ENCODE peak calls at places on chromosome 16, in eight cellular contexts. Z, H, S, Q, Y, P, K and T are unnamed samples. For H3K4me1, the result is how much of the 10 kb centered on the place peaks cover.

GRCh38 chr16:50721549-50722409 is 20.1 kb upstream of the CYLD start:
- DNase-seq in Z (no peak), H (no peak), S (no peak), Q (no peak), Y (no peak), P (no peak), K (no peak), T (peak)

GRCh38 chr16:65388592-65388991 is 266.7 kb upstream of the CDH11 start:
- DNase-seq in Z (no peak), H (no peak), S (no peak), Q (no peak), Y (no peak), P (no peak), K (no peak), T (no peak)

GRCh38 chr16:24537474-24538337 is 1.7 kb upstream of the RBBP6 start:
- DNase-seq in Z (no peak), H (peak), S (no peak), Q (no peak), Y (peak), P (no peak), K (no peak), T (no peak)

GRCh38 chr16:66673691-66674090 is 22.9 kb downstream of the CMTM4 start:
- DNase-seq in Z (no peak), H (no peak), S (no peak), Q (no peak), Y (no peak), P (no peak), K (no peak), T (no peak)

GRCh38 chr16:50956637-50957036 is 194.4 kb downstream of the SALL1 start:
- DNase-seq in Z (no peak), H (no peak), S (no peak), Q (no peak), Y (no peak), P (no peak), K (no peak), T (no peak)

GRCh38 chr16:11361751-11362742 is 16.8 kb downstream of the RMI2 start:
- DNase-seq in Z (no peak), H (no peak), S (no peak), Q (no peak), Y (no peak), P (no peak), K (peak), T (no peak)

GRCh38 chr16:81237942-81238295 is 570 bp upstream of the BCO1 start:
- DNase-seq in Z (no peak), H (no peak), S (no peak), Q (no peak), Y (no peak), P (no peak), K (no peak), T (no peak)

GRCh38 chr16:24993722-24994686 is 21.2 kb downstream of the ARHGAP17 start:
- DNase-seq in Z (no peak), H (peak), S (peak), Q (no peak), Y (peak), P (peak), K (no peak), T (no peak)

GRCh38 chr16:30937692-30938091 is 11.2 kb upstream of the ORAI3 start:
- DNase-seq in Z (no peak), H (no peak), S (no peak), Q (no peak), Y (no peak), P (no peak), K (no peak), T (no peak)

GRCh38 chr16:89920723-89921122 is 2.1 kb downstream of the MC1R start:
- DNase-seq in Z (no peak), H (no peak), S (no peak), Q (no peak), Y (no peak), P (no peak), K (no peak), T (no peak)

GRCh38 chr16:55059146-55059545 is 128.5 kb downstream of the IRX5 start:
- DNase-seq in Z (no peak), H (no peak), S (no peak), Q (no peak), Y (no peak), P (no peak), K (no peak), T (peak)

GRCh38 chr16:88303405-88303804 is 79.4 kb upstream of the ZNF469 start:
- DNase-seq in Z (no peak), H (no peak), S (no peak), Q (no peak), Y (no peak), P (no peak), K (no peak), T (no peak)

GRCh38 chr16:88303890-88304819 is 78.6 kb upstream of the ZNF469 start:
- DNase-seq in Z (no peak), H (no peak), S (no peak), Q (peak), Y (no peak), P (no peak), K (no peak), T (peak)

GRCh38 chr16:88301431-88301830 is 81.3 kb upstream of the ZNF469 start:
- DNase-seq in Z (no peak), H (no peak), S (no peak), Q (no peak), Y (no peak), P (no peak), K (no peak), T (no peak)

GRCh38 chr16:88301886-88302285 is 80.9 kb upstream of the ZNF469 start:
- DNase-seq in Z (no peak), H (no peak), S (no peak), Q (no peak), Y (no peak), P (no peak), K (no peak), T (no peak)

GRCh38 chr16:88302666-88303065 is 80.1 kb upstream of the ZNF469 start:
- DNase-seq in Z (no peak), H (no peak), S (no peak), Q (no peak), Y (no peak), P (no peak), K (no peak), T (no peak)
- H3K4me1 ChIP-seq in Z (under half), H (under half), S (under half), Q (under half), Y (under half), P (under half), K (under half), T (under half)

DNA sequence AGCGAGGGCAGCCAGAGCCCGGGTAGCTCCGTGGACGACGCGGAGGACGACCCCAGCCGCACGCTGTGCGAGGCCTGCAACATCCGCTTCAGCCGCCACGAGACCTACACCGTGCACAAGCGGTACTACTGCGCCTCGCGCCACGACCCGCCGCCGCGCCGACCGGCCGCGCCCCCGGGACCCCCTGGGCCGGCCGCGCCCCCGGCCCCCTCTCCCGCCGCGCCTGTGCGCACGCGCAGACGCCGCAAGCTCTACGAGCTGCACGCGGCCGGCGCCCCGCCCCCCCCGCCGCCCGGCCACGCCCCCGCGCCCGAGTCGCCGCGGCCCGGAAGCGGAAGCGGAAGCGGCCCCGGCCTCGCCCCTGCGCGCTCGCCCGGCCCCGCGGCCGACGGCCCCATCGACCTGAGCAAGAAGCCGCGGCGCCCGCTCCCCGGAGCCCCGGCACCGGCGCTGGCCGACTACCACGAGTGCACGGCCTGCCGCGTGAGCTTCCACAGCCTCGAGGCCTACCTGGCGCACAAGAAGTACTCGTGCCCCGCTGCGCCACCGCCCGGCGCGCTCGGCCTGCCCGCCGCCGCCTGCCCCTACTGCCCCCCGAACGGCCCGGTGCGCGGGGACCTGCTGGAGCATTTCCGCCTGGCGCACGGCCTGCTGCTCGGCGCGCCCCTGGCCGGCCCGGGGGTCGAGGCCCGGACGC is 36.1 kb upstream of the ZC3H18 start:
- DNase-seq in Z (peak), H (peak), S (peak), Q (peak), Y (no peak), P (no peak), K (no peak), T (peak)
- TF ChIP-seq POLR2AphosphoS5 in Z (no peak), H (peak), S (no peak), Q (no peak), Y (no peak), P (no peak), K (peak), T (peak)

DNA sequence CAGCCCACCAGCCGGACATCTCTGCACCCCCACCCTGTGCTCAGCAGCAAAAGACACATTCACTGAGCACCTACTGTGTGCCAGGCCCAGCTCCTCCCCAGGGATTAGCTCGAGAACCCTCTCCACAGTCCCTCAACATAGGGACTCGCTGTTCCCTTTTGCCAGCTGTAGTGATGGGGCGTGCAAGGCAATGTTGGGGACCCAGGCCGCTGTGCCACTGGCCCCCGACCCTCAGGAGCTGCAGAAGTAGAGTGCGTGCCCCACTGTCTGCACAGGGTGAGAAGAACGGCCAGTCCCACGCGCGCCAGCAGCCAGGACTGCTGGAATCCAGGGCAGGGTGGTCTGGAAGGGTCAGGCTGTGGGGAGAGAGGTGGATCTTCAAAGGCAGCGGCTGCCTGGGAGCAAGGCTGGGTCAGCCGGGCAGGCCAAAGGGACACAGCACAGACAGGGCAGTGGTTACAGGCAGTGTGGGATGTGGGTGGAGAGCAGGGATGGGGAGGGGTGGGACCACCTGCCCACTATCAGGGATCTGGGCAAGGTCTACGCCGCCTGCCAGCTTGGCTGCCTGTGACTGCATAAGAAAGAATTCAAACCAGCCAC is 86.9 kb upstream of the GSE1 start:
- DNase-seq in Z (no peak), H (no peak), S (no peak), Q (no peak), Y (no peak), P (no peak), K (no peak), T (no peak)
- H3K4me1 ChIP-seq in Z (under half), H (under half), S (under half), Q (under half), Y (half or more), P (half or more), K (under half), T (under half)

GRCh38 chr16:59684911-59685310 is 950.8 kb upstream of the GOT2 start:
- DNase-seq in Z (no peak), H (no peak), S (no peak), Q (no peak), Y (no peak), P (no peak), K (no peak), T (no peak)

GRCh38 chr16:59688006-59688405 is 953.9 kb upstream of the GOT2 start:
- DNase-seq in Z (no peak), H (no peak), S (no peak), Q (no peak), Y (no peak), P (no peak), K (no peak), T (no peak)

GRCh38 chr16:59690216-59690615 is 956.1 kb upstream of the GOT2 start:
- DNase-seq in Z (no peak), H (no peak), S (no peak), Q (no peak), Y (no peak), P (no peak), K (no peak), T (no peak)

GRCh38 chr16:59683709-59684108 is 949.6 kb upstream of the GOT2 start:
- DNase-seq in Z (no peak), H (no peak), S (no peak), Q (no peak), Y (no peak), P (no peak), K (no peak), T (no peak)

GRCh38 chr16:59686405-59686804 is 952.3 kb upstream of the GOT2 start:
- DNase-seq in Z (no peak), H (no peak), S (no peak), Q (no peak), Y (no peak), P (no peak), K (no peak), T (no peak)
- TF ChIP-seq POLR2AphosphoS5 in Z (no peak), H (no peak), S (no peak), Q (no peak), Y (no peak), P (no peak), K (no peak), T (no peak)

GRCh38 chr16:88783391-88784073 is 1.5 kb downstream of the PIEZO1 start:
- DNase-seq in Z (peak), H (no peak), S (no peak), Q (no peak), Y (no peak), P (no peak), K (no peak), T (peak)
- H3K4me1 ChIP-seq in Z (half or more), H (under half), S (half or more), Q (under half), Y (under half), P (under half), K (under half), T (under half)

GRCh38 chr16:56988948-56989945 is at the start of gene NLRC5:
- DNase-seq in Z (peak), H (peak), S (peak), Q (peak), Y (no peak), P (no peak), K (no peak), T (peak)
- TF ChIP-seq POLR2AphosphoS5 in Z (peak), H (peak), S (peak), Q (peak), Y (no peak), P (no peak), K (no peak), T (peak)

GRCh38 chr16:73043828-73044493 is 4.0 kb downstream of the ZFHX3 start:
- DNase-seq in Z (no peak), H (no peak), S (no peak), Q (no peak), Y (no peak), P (no peak), K (no peak), T (no peak)
- H3K4me1 ChIP-seq in Z (half or more), H (under half), S (half or more), Q (under half), Y (under half), P (under half), K (half or more), T (half or more)

DNA sequence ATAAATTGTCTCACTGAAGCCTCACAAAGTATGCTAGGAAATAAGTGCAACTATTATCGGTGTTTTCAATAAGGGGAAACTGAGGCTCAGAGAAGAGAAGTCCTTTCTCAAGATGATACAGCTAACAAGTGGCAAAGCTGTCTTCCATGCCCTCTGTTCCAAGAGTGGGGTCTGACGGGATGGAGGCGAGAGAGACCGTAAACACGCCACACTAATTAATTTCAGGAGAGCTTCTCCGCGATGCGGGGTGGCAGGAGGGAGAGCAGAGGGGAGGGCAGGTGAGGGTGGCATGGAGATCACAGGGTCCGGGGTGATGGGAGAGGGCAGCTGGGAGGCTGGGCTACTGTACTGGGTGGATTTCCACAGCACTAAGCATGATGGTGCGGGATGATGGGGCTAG is 80.3 kb downstream of the MYH11 start:
- DNase-seq in Z (no peak), H (no peak), S (no peak), Q (no peak), Y (no peak), P (no peak), K (no peak), T (no peak)
- TF ChIP-seq POLR2AphosphoS5 in Z (no peak), H (no peak), S (peak), Q (no peak), Y (no peak), P (no peak), K (no peak), T (peak)

GRCh38 chr16:69917739-69918138 is 33.4 kb upstream of the CLEC18A start:
- DNase-seq in Z (no peak), H (no peak), S (no peak), Q (peak), Y (no peak), P (no peak), K (no peak), T (peak)

GRCh38 chr16:69924041-69924775 is 26.9 kb upstream of the CLEC18A start:
- DNase-seq in Z (no peak), H (no peak), S (no peak), Q (no peak), Y (no peak), P (no peak), K (no peak), T (no peak)

GRCh38 chr16:69918241-69918640 is 32.9 kb upstream of the CLEC18A start:
- DNase-seq in Z (no peak), H (no peak), S (no peak), Q (no peak), Y (no peak), P (no peak), K (no peak), T (no peak)

GRCh38 chr16:69922200-69922599 is 28.9 kb upstream of the CLEC18A start:
- DNase-seq in Z (no peak), H (no peak), S (no peak), Q (no peak), Y (no peak), P (no peak), K (no peak), T (no peak)

GRCh38 chr16:69921125-69921524 is 30.0 kb upstream of the CLEC18A start:
- DNase-seq in Z (no peak), H (no peak), S (no peak), Q (no peak), Y (no peak), P (no peak), K (no peak), T (no peak)
- H3K4me1 ChIP-seq in Z (under half), H (under half), S (under half), Q (under half), Y (under half), P (under half), K (under half), T (under half)